ENCODE peak calls at places on chromosomes 12 and 14, in eight cellular contexts. M is upper lobe of left lung, G is K562, D is esophagus muscularis mucosa, X is stomach, P is HL-60, R is transverse colon, Z is HepG2. V is an unnamed sample.

GRCh38 chr12:107105410-107105703 is 12.0 kb upstream of the CRY1 start:
- DNase-seq in M (no peak), G (no peak), D (peak), X (no peak), P (no peak), R (no peak), Z (no peak), V (no peak)

GRCh38 chr12:116498471-116498870 is 60.7 kb upstream of the MAP1LC3B2 start:
- DNase-seq in M (no peak), G (no peak), D (no peak), X (no peak), P (no peak), R (no peak), Z (no peak), V (no peak)

GRCh38 chr14:24903337-24903736 is 146.6 kb downstream of the STXBP6 start:
- DNase-seq in M (no peak), G (no peak), D (no peak), X (no peak), P (no peak), R (no peak), Z (no peak), V (no peak)

GRCh38 chr14:37142835-37143499 is 29.4 kb downstream of the SLC25A21 start:
- DNase-seq in M (no peak), G (no peak), D (no peak), X (no peak), P (no peak), R (no peak), Z (peak), V (no peak)

GRCh38 chr12:109310247-109311125 is 1.4 kb upstream of the FOXN4 start:
- DNase-seq in M (peak), G (peak), D (no peak), X (no peak), P (no peak), R (no peak), Z (no peak), V (no peak)

GRCh38 chr12:49636979-49637378 is 13.6 kb downstream of the PRPF40B start:
- DNase-seq in M (no peak), G (peak), D (no peak), X (peak), P (peak), R (peak), Z (peak), V (no peak)

GRCh38 chr12:108712164-108712924 is 19.0 kb downstream of the CORO1C start:
- DNase-seq in M (no peak), G (no peak), D (no peak), X (no peak), P (no peak), R (no peak), Z (no peak), V (no peak)

GRCh38 chr12:88419794-88420193 is 160.5 kb downstream of the KITLG start:
- DNase-seq in M (no peak), G (no peak), D (no peak), X (peak), P (no peak), R (no peak), Z (no peak), V (no peak)

GRCh38 chr14:54920052-54920451 is 17.4 kb upstream of the GCH1 start:
- DNase-seq in M (no peak), G (no peak), D (no peak), X (no peak), P (no peak), R (no peak), Z (no peak), V (no peak)

GRCh38 chr12:123712780-123713319 is 697 bp downstream of the ATP6V0A2 start:
- DNase-seq in M (no peak), G (peak), D (no peak), X (no peak), P (no peak), R (no peak), Z (peak), V (no peak)

GRCh38 chr12:100672075-100672592 is 98.7 kb downstream of the GAS2L3 start:
- DNase-seq in M (peak), G (peak), D (no peak), X (no peak), P (peak), R (peak), Z (peak), V (no peak)

GRCh38 chr12:77104281-77104680 is 38.9 kb upstream of the E2F7 start:
- DNase-seq in M (no peak), G (no peak), D (no peak), X (no peak), P (no peak), R (no peak), Z (no peak), V (no peak)

DNA sequence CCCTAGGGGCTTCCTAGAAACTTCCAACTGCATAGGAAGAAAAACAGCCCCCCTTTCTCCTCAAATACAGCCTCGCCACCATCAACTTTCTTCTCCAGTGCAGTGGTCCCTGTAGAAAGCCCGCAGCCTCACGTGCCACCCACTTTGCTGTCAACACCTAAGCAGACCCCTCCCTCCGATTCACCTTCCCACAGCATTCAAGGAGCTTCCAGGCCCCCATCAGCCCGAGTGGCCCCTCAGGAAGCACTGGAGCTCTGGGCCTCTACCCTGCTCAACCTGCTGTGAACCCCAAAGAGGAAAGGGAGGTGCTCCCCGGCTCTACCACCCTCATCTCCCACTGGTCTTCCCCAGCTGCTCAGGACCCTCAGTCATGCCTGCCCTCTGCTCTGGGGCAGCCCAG is 55.0 kb downstream of the RNF34 start:
- DNase-seq in M (no peak), G (no peak), D (no peak), X (no peak), P (no peak), R (no peak), Z (no peak), V (no peak)
- TF ChIP-seq POLR2AphosphoS5 in M (no peak), G (no peak), D (no peak), X (no peak), P (no peak), R (no peak), Z (no peak), V (no peak)

GRCh38 chr14:96627386-96627785 is 125.2 kb downstream of the PAPOLA start:
- DNase-seq in M (no peak), G (no peak), D (no peak), X (no peak), P (peak), R (no peak), Z (no peak), V (no peak)
- H3K4me3 ChIP-seq in M (no peak), G (no peak), D (no peak), X (no peak), P (no peak), R (no peak), Z (no peak), V (no peak)

GRCh38 chr12:12995088-12995487 is 5.0 kb downstream of the HEBP1 start:
- DNase-seq in M (no peak), G (no peak), D (no peak), X (no peak), P (no peak), R (no peak), Z (no peak), V (no peak)

GRCh38 chr12:12996235-12996634 is 3.8 kb downstream of the HEBP1 start:
- DNase-seq in M (no peak), G (no peak), D (no peak), X (no peak), P (no peak), R (no peak), Z (no peak), V (no peak)

GRCh38 chr12:12990700-12991468 is 9.2 kb downstream of the HEBP1 start:
- DNase-seq in M (no peak), G (no peak), D (no peak), X (no peak), P (no peak), R (no peak), Z (no peak), V (no peak)

GRCh38 chr12:12993367-12993766 is 6.7 kb downstream of the HEBP1 start:
- DNase-seq in M (no peak), G (no peak), D (no peak), X (no peak), P (no peak), R (no peak), Z (no peak), V (no peak)

DNA sequence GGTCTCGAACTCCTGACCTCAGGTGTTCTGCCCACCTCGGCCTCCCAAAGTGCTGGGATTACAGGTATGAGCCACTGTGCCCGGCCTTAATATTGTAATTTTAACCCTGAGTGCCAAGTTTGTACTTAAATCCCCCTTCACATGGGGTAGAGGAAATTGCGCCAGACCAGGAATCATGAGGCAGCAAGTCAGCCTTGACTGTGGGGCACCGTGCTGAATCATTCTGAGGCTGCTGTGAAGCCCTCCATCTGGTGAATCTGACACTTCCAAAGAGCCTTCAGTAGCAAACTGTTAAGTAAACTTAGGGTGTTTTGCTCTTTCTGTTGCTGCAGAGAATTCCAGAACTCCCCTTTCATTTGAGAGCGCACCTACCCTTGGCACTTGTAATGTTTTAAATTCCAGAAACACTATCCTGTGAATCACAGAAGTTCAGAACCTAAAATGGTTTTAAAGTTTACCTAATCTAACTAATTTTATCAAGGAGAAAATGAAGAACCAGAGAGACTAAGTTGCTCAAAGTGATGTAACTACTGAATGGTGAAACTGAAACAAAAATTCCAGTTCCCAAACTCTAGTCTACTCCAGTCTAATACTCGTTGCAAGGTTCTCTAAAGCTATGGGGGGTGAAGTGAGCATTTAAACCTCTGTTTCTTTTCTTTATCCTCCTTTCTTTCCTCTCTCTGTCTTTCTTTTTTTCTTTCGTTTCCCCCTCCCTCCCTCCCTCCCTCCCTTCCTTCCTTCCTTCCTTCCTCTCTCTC is 7.5 kb downstream of the HEBP1 start:
- DNase-seq in M (no peak), G (peak), D (no peak), X (peak), P (no peak), R (peak), Z (peak), V (no peak)
- TF ChIP-seq POLR2AphosphoS5 in M (peak), G (no peak), D (peak), X (no peak), P (no peak), R (peak), Z (no peak), V (no peak)

GRCh38 chr14:22538671-22539228 is 50.3 kb downstream of the DAD1 start:
- DNase-seq in M (no peak), G (no peak), D (no peak), X (no peak), P (peak), R (no peak), Z (no peak), V (no peak)
- H3K4me3 ChIP-seq in M (no peak), G (no peak), D (no peak), X (no peak), P (no peak), R (no peak), Z (no peak), V (no peak)

V was measured in breast epithelium.